ENCODE peak calls at places on chromosome 18, in four cellular contexts. One of them, this sample, is unnamed.
A peak's percentile ranks its signal among the peaks of the same experiment; 100 is the strongest.

GRCh38 chr18:32468147-32468845 is 2.4 kb downstream of the GAREM1 start:
- DNase-seq in HCT116: no peak
- DNase-seq in hypothalamus: no peak
- DNase-seq in HEK293T: no peak
- DNase-seq in this sample: no peak

GRCh38 chr18:74082476-74083070 is 65.1 kb downstream of the FBXO15 start:
- DNase-seq in hypothalamus: no peak
- DNase-seq in HCT116: peak; percentile 24
- DNase-seq in HEK293T: peak; percentile 25
- DNase-seq in this sample: no peak

GRCh38 chr18:50748243-50749229 is 71.3 kb downstream of the MRO start:
- DNase-seq in HEK293T: peak; percentile 59
- DNase-seq in HCT116: no peak
- DNase-seq in hypothalamus: no peak
- DNase-seq in this sample: no peak

GRCh38 chr18:46756559-46757201 is at the start of gene ST8SIA5:
- DNase-seq in HCT116: no peak
- DNase-seq in HEK293T: no peak
- DNase-seq in hypothalamus: no peak
- DNase-seq in this sample: no peak

GRCh38 chr18:36953047-36953446 is 124.1 kb downstream of the KIAA1328 start:
- DNase-seq in HEK293T: no peak
- DNase-seq in hypothalamus: no peak
- DNase-seq in HCT116: no peak
- DNase-seq in this sample: no peak

GRCh38 chr18:32324173-32324572 is 134.3 kb downstream of the MEP1B start:
- DNase-seq in HEK293T: no peak
- DNase-seq in HCT116: no peak
- DNase-seq in hypothalamus: no peak
- DNase-seq in this sample: no peak

GRCh38 chr18:72840109-72840508 is 27.7 kb downstream of the NETO1 start:
- DNase-seq in hypothalamus: no peak
- DNase-seq in HCT116: no peak
- DNase-seq in HEK293T: no peak
- DNase-seq in this sample: no peak

GRCh38 chr18:48222118-48222517 is 187.1 kb downstream of the ZBTB7C start:
- DNase-seq in HCT116: no peak
- DNase-seq in HEK293T: peak; percentile 11
- DNase-seq in hypothalamus: no peak
- DNase-seq in this sample: peak; percentile 3

GRCh38 chr18:45245036-45245638 is 370.1 kb upstream of the SLC14A2 start:
- DNase-seq in HCT116: no peak
- DNase-seq in hypothalamus: no peak
- DNase-seq in HEK293T: no peak
- DNase-seq in this sample: no peak

GRCh38 chr18:4430836-4431235 is 24.3 kb downstream of the DLGAP1 start:
- DNase-seq in hypothalamus: no peak
- DNase-seq in HCT116: no peak
- DNase-seq in HEK293T: no peak
- DNase-seq in this sample: no peak

GRCh38 chr18:79064228-79064627 is 5.0 kb upstream of the ATP9B start:
- DNase-seq in hypothalamus: no peak
- DNase-seq in HEK293T: no peak
- DNase-seq in HCT116: no peak
- DNase-seq in this sample: no peak

GRCh38 chr18:10923225-10923624 is 226.1 kb downstream of the PIEZO2 start:
- DNase-seq in HCT116: no peak
- DNase-seq in hypothalamus: no peak
- DNase-seq in HEK293T: no peak
- DNase-seq in this sample: no peak

GRCh38 chr18:65610939-65611338 is 139.9 kb upstream of the CDH7 start:
- DNase-seq in HCT116: no peak
- DNase-seq in hypothalamus: no peak
- DNase-seq in HEK293T: no peak
- DNase-seq in this sample: no peak

GRCh38 chr18:75253784-75254183 is 43.2 kb downstream of the TSHZ1 start:
- DNase-seq in hypothalamus: no peak
- DNase-seq in HCT116: no peak
- DNase-seq in HEK293T: no peak
- DNase-seq in this sample: peak; percentile 10

GRCh38 chr18:5462227-5462626 is 81.6 kb downstream of the EPB41L3 start:
- DNase-seq in hypothalamus: no peak
- DNase-seq in HEK293T: no peak
- DNase-seq in HCT116: no peak
- DNase-seq in this sample: no peak

GRCh38 chr18:78082776-78083175 is 833.1 kb downstream of the GALR1 start:
- DNase-seq in hypothalamus: no peak
- DNase-seq in HEK293T: no peak
- DNase-seq in HCT116: no peak
- DNase-seq in this sample: no peak

GRCh38 chr18:31626409-31626808 is 34.7 kb downstream of the TTR start:
- DNase-seq in hypothalamus: no peak
- DNase-seq in HCT116: no peak
- DNase-seq in HEK293T: no peak
- DNase-seq in this sample: no peak

GRCh38 chr18:46289458-46289857 is 185.3 kb downstream of the HAUS1 start:
- DNase-seq in HEK293T: no peak
- DNase-seq in HCT116: no peak
- DNase-seq in hypothalamus: no peak
- DNase-seq in this sample: no peak

GRCh38 chr18:38174594-38174993 is 609.0 kb upstream of the CELF4 start:
- DNase-seq in hypothalamus: no peak
- DNase-seq in HCT116: no peak
- DNase-seq in HEK293T: no peak
- DNase-seq in this sample: no peak

GRCh38 chr18:23593720-23594119 is 7.4 kb upstream of the NPC1 start:
- DNase-seq in HEK293T: no peak
- DNase-seq in hypothalamus: no peak
- DNase-seq in HCT116: no peak
- DNase-seq in this sample: peak; percentile 31

GRCh38 chr18:45142868-45143267 is 462.2 kb downstream of the SETBP1 start:
- DNase-seq in HCT116: no peak
- DNase-seq in HEK293T: no peak
- DNase-seq in hypothalamus: no peak
- DNase-seq in this sample: no peak

GRCh38 chr18:45169610-45170009 is 445.7 kb upstream of the SLC14A2 start:
- DNase-seq in hypothalamus: no peak
- DNase-seq in HCT116: no peak
- DNase-seq in HEK293T: no peak
- DNase-seq in this sample: peak; percentile 86

This sample was measured in fibroblast of the conjunctiva.